ENCODE peak calls at places on chromosomes 13 and 19, in four cellular contexts. E is A549, I is ovary, X is HepG2. O is an unnamed sample.

GRCh38 chr13:76991432-76991795 is 467 bp upstream of the CLN5 start:
- DNase-seq in X (no peak), E (no peak), I (no peak), O (peak; percentile 67)

GRCh38 chr13:20351279-20352022 is 119.3 kb upstream of the GJB6 start:
- DNase-seq in E (no peak), X (no peak), I (no peak), O (no peak)

GRCh38 chr13:65638572-65639168 is 1591.5 kb downstream of the PCDH9 start:
- DNase-seq in I (no peak), X (peak; percentile 16), E (peak; percentile 0), O (no peak)

GRCh38 chr13:68369739-68370138 is 1139.6 kb upstream of the PCDH9 start:
- DNase-seq in E (peak; percentile 4), X (peak; percentile 49), I (no peak), O (no peak)

GRCh38 chr13:46479286-46479685 is 73.7 kb upstream of the LRCH1 start:
- DNase-seq in X (no peak), E (no peak), I (no peak), O (no peak)

GRCh38 chr13:90640976-90641375 is 706.5 kb upstream of the MIR17HG start:
- DNase-seq in X (no peak), E (no peak), I (no peak), O (no peak)

GRCh38 chr19:6228523-6229215 is 51.1 kb downstream of the MLLT1 start:
- DNase-seq in I (no peak), X (no peak), E (no peak), O (no peak)

GRCh38 chr13:110912651-110913051 is 2.2 kb downstream of the ANKRD10 start:
- DNase-seq in E (no peak), X (peak; percentile 54), I (no peak), O (no peak)

GRCh38 chr19:46192990-46193650 is 36.4 kb upstream of the IGFL1 start:
- DNase-seq in I (no peak), X (peak; percentile 87), E (peak; percentile 91), O (no peak)

GRCh38 chr13:80296638-80297037 is 44.3 kb downstream of the SPRY2 start:
- DNase-seq in I (no peak), E (no peak), X (no peak), O (no peak)

GRCh38 chr13:28582225-28582891 is 76.6 kb upstream of the POMP start:
- DNase-seq in X (no peak), E (no peak), I (no peak), O (no peak)

GRCh38 chr19:2255982-2256685 is at the start of gene JSRP1:
- DNase-seq in E (no peak), X (no peak), I (no peak), O (no peak)

GRCh38 chr19:53870485-53870844 is 2.8 kb downstream of the MYADM start:
- DNase-seq in X (no peak), E (no peak), I (no peak), O (no peak)

GRCh38 chr19:38478273-38478971 is 44.9 kb downstream of the RYR1 start:
- DNase-seq in I (no peak), X (peak; percentile 36), E (peak; percentile 90), O (no peak)

GRCh38 chr13:38166121-38166520 is 183.5 kb upstream of the UFM1 start:
- DNase-seq in E (no peak), X (no peak), I (no peak), O (no peak)

GRCh38 chr19:46471116-46471733 is at the start of gene PNMA8A:
- DNase-seq in X (no peak), E (peak; percentile 65), I (peak; percentile 87), O (peak; percentile 86)

GRCh38 chr13:27338207-27338606 is 67.6 kb downstream of the RASL11A start:
- DNase-seq in I (no peak), X (no peak), E (no peak), O (no peak)

GRCh38 chr19:51146751-51147150 is 4.7 kb downstream of the SIGLEC7 start:
- DNase-seq in X (no peak), I (no peak), E (no peak), O (no peak)

GRCh38 chr19:47623921-47624391 is 15.0 kb downstream of the BICRA start:
- DNase-seq in X (peak; percentile 91), E (no peak), I (no peak), O (no peak)

GRCh38 chr13:45004096-45004495 is 14.8 kb downstream of the GPALPP1 start:
- DNase-seq in E (no peak), X (no peak), I (no peak), O (no peak)

GRCh38 chr19:41951686-41952172 is 7.4 kb downstream of the RABAC1 start:
- DNase-seq in I (peak; percentile 80), E (peak; percentile 99), X (peak; percentile 58), O (peak; percentile 86)
- TF ChIP-seq EP300 in I (no peak), E (no peak), X (no peak), O (no peak)

GRCh38 chr19:49349567-49349966 is 12.6 kb downstream of the TEAD2 start:
- DNase-seq in I (no peak), E (no peak), X (no peak), O (no peak)
- H3K4me1 ChIP-seq in I (no peaks in the 10 kb centered on the region), E (no peaks in the 10 kb centered on the region), X (no peaks in the 10 kb centered on the region), O (no peaks in the 10 kb centered on the region)

GRCh38 chr13:35990196-35990595 is 141.0 kb downstream of the DCLK1 start:
- DNase-seq in I (no peak), X (no peak), E (no peak), O (no peak)

GRCh38 chr13:35984776-35985453 is 146.3 kb downstream of the DCLK1 start:
- DNase-seq in X (no peak), I (no peak), E (no peak), O (no peak)

GRCh38 chr13:35987572-35988513 is 143.3 kb downstream of the DCLK1 start:
- DNase-seq in I (no peak), E (no peak), X (no peak), O (no peak)

GRCh38 chr13:35992964-35993363 is 138.2 kb downstream of the DCLK1 start:
- DNase-seq in I (no peak), E (no peak), X (no peak), O (no peak)

DNA sequence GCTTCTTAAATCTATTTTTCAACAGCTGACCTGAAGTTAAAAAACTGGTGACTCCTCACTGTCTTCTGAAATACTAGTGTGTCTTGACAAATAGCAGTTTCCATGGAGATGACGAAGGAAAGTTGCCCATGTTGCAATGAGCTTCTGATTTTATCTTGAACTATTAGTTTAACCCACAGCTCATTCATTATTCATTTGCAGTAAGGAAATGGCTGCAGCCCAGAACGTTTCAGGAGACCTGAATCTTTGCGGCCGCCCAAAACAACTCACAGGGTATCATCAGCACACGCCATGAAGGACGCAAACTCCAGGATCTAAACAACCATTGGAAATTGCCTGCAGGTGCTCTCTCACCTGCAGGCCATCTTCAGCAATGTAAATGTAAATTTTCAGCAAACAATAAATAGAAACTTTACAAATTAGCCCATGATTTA is 142.5 kb downstream of the DCLK1 start:
- DNase-seq in E (no peak), X (no peak), I (no peak), O (no peak)
- TF ChIP-seq EP300 in E (no peak), X (no peak), I (no peak), O (no peak)

GRCh38 chr19:40716031-40716654 is 543 bp downstream of the COQ8B start:
- DNase-seq in X (no peak), E (peak; percentile 96), I (no peak), O (no peak)
- H3K4me1 ChIP-seq in X (peaks cover 38% of the 10 kb centered on the region), E (peaks cover 31% of the 10 kb centered on the region), I (peaks cover 12% of the 10 kb centered on the region), O (no peaks in the 10 kb centered on the region)

O was measured in sigmoid colon.